ENCODE peak calls at places on chromosomes 4 and X, in five cellular contexts. C is NCI-H2081, V is D341Med, P is memory B cell, A is ovary. M is an unnamed sample.

GRCh38 chrX:105120460-105120859 is 100.0 kb downstream of the TEX13A start:
- DNase-seq in C (no peak), V (no peak), P (no peak), A (no peak), M (no peak)

GRCh38 chrX:97751735-97752134 is 868.0 kb downstream of the RPA4 start:
- DNase-seq in C (no peak), V (no peak), P (no peak), A (no peak), M (no peak)

GRCh38 chr4:2954358-2955185 is 8.6 kb downstream of the NOP14 start:
- DNase-seq in C (no peak), V (no peak), P (peak), A (no peak), M (no peak)

GRCh38 chr4:108834787-108835384 is 72.0 kb upstream of the ETNPPL start:
- DNase-seq in C (no peak), V (peak), P (no peak), A (no peak), M (no peak)

GRCh38 chrX:46611658-46612362 is 38.2 kb downstream of the CHST7 start:
- DNase-seq in C (no peak), V (no peak), P (no peak), A (no peak), M (no peak)

GRCh38 chr4:119861731-119862130 is 204.9 kb downstream of the MAD2L1 start:
- DNase-seq in C (no peak), V (no peak), P (no peak), A (no peak), M (no peak)

GRCh38 chrX:68440438-68440837 is 7.1 kb upstream of the OPHN1 start:
- DNase-seq in C (no peak), V (no peak), P (no peak), A (no peak), M (no peak)

GRCh38 chr4:2786152-2786671 is 6.7 kb upstream of the SH3BP2 start:
- DNase-seq in C (no peak), V (no peak), P (peak), A (no peak), M (no peak)

GRCh38 chr4:80307774-80308465 is 27.6 kb upstream of the CFAP299 start:
- DNase-seq in C (peak), V (peak), P (no peak), A (peak), M (peak)

GRCh38 chrX:155966876-155967275 is 30.6 kb upstream of the IL9R start:
- DNase-seq in C (peak), V (peak), P (no peak), A (no peak), M (no peak)

GRCh38 chr4:16111533-16111932 is 27.7 kb upstream of the PROM1 start:
- DNase-seq in C (no peak), V (no peak), P (no peak), A (no peak), M (no peak)

GRCh38 chrX:115940888-115941332 is 229.6 kb upstream of the AGTR2 start:
- DNase-seq in C (peak), V (no peak), P (peak), A (peak), M (peak)

GRCh38 chr4:186563761-186564160 is 8.4 kb upstream of the MTNR1A start:
- DNase-seq in C (no peak), V (no peak), P (no peak), A (no peak), M (no peak)

GRCh38 chrX:11764602-11765067 is 6.6 kb downstream of the MSL3 start:
- DNase-seq in C (no peak), V (no peak), P (no peak), A (no peak), M (no peak)

GRCh38 chrX:116204947-116205346 is 34.4 kb downstream of the AGTR2 start:
- DNase-seq in C (peak), V (no peak), P (no peak), A (no peak), M (peak)

GRCh38 chr4:108141213-108142045 is 27.3 kb downstream of the LEF1 start:
- DNase-seq in C (peak), V (no peak), P (no peak), A (no peak), M (peak)

GRCh38 chr4:153348006-153348405 is 3.5 kb downstream of the MND1 start:
- DNase-seq in C (no peak), V (no peak), P (no peak), A (no peak), M (no peak)

GRCh38 chr4:168585168-168586091 is 88.6 kb downstream of the PALLD start:
- DNase-seq in C (peak), V (peak), P (no peak), A (peak), M (no peak)

GRCh38 chr4:168514249-168514852 is 17.5 kb downstream of the PALLD start:
- DNase-seq in C (peak), V (no peak), P (no peak), A (no peak), M (no peak)

GRCh38 chrX:41381685-41382084 is 47.7 kb downstream of the DDX3X start:
- DNase-seq in C (no peak), V (no peak), P (no peak), A (no peak), M (no peak)

GRCh38 chr4:142781114-142781513 is 65.0 kb downstream of the INPP4B start:
- DNase-seq in C (no peak), V (no peak), P (no peak), A (no peak), M (no peak)

GRCh38 chr4:149511558-149512298 is 303.9 kb downstream of the IQCM start:
- DNase-seq in C (no peak), V (no peak), P (no peak), A (no peak), M (no peak)

GRCh38 chr4:183499389-183499788 is 5.5 kb upstream of the ING2 start:
- DNase-seq in C (peak), V (no peak), P (no peak), A (no peak), M (no peak)

GRCh38 chrX:147376601-147377387 is 534.9 kb upstream of the FMR1 start:
- DNase-seq in C (no peak), V (no peak), P (no peak), A (peak), M (no peak)

M was measured in NCI-H1417 treated with DMSO at 0.1 percent for 48 hours.